ENCODE peak calls at places on chromosome 2, in four cellular contexts. S is iris pigment epithelial cell; A is HuH-7.5; Z is activated T-helper 1 cell treated with anti-CD3 and anti-CD28 coated beads, Interleukin-12 subunit alpha, Interleukin-12 subunit beta, Interleukin-2, Interleukin-4 antibody, amounts not matched to agents 30 ng/mL and 10 ng/mL and 1 ng/mL, durations not matched to agents 14 hours and 24 hours and 36 hours. R is an unnamed sample.

GRCh38 chr2:69804416-69804815 is 25.0 kb upstream of the GMCL1 start:
- DNase-seq in S (no peak), A (no peak), Z (no peak), R (no peak)

GRCh38 chr2:46810195-46810594 is 105.4 kb downstream of the MCFD2 start:
- DNase-seq in S (no peak), A (no peak), Z (no peak), R (no peak)

GRCh38 chr2:229714080-229714735 is at the start of gene DNER:
- DNase-seq in S (no peak), A (peak; percentile 63), Z (peak; percentile 30), R (peak; percentile 32)

GRCh38 chr2:65227035-65227470 is 578 bp upstream of the ACTR2 start:
- DNase-seq in S (peak; percentile 49), A (no peak), Z (peak; percentile 14), R (peak; percentile 62)

GRCh38 chr2:48566582-48566981 is 36.6 kb downstream of the STON1 start:
- DNase-seq in S (peak; percentile 51), A (no peak), Z (no peak), R (peak; percentile 65)

GRCh38 chr2:173906626-173907025 is 58.5 kb downstream of the SP3 start:
- DNase-seq in S (no peak), A (no peak), Z (no peak), R (no peak)

GRCh38 chr2:619964-620363 is 57.2 kb downstream of the TMEM18 start:
- DNase-seq in S (no peak), A (no peak), Z (no peak), R (no peak)

GRCh38 chr2:8039732-8040131 is 642.1 kb upstream of the ID2 start:
- DNase-seq in S (no peak), A (no peak), Z (no peak), R (no peak)

GRCh38 chr2:229160984-229161383 is 110.1 kb downstream of the PID1 start:
- DNase-seq in S (no peak), A (no peak), Z (no peak), R (no peak)

GRCh38 chr2:223055140-223055539 is 3.1 kb downstream of the KCNE4 start:
- DNase-seq in S (peak; percentile 75), A (no peak), Z (no peak), R (peak; percentile 43)

GRCh38 chr2:224973112-224974016 is 68.9 kb downstream of the DOCK10 start:
- DNase-seq in S (no peak), A (no peak), Z (no peak), R (peak; percentile 50)

GRCh38 chr2:13193075-13193474 is 476.3 kb downstream of the TRIB2 start:
- DNase-seq in S (peak; percentile 65), A (no peak), Z (no peak), R (no peak)

GRCh38 chr2:234341332-234341985 is 155.4 kb downstream of the ARL4C start:
- DNase-seq in S (no peak), A (no peak), Z (no peak), R (peak; percentile 82)

GRCh38 chr2:96329416-96329815 is 4.3 kb downstream of the ITPRIPL1 start:
- DNase-seq in S (peak; percentile 68), A (no peak), Z (no peak), R (peak; percentile 84)

GRCh38 chr2:23404426-23404825 is 19.4 kb downstream of the KLHL29 start:
- DNase-seq in S (peak; percentile 87), A (no peak), Z (no peak), R (peak; percentile 71)

GRCh38 chr2:128372621-128373341 is 54.1 kb upstream of the HS6ST1 start:
- DNase-seq in S (no peak), A (no peak), Z (peak; percentile 8), R (no peak)

GRCh38 chr2:85156141-85156540 is 22.9 kb downstream of the TCF7L1 start:
- DNase-seq in S (peak; percentile 78), A (no peak), Z (no peak), R (no peak)

GRCh38 chr2:38465789-38466127 is 88.7 kb upstream of the ATL2 start:
- DNase-seq in S (peak; percentile 27), A (peak; percentile 43), Z (no peak), R (peak; percentile 49)

GRCh38 chr2:231017250-231017636 is 20.1 kb upstream of the C2orf72 start:
- DNase-seq in S (no peak), A (no peak), Z (no peak), R (no peak)

GRCh38 chr2:52414596-52414995 is 1353.0 kb upstream of the CHAC2 start:
- DNase-seq in S (no peak), A (no peak), Z (no peak), R (no peak)

GRCh38 chr2:134295441-134295840 is 41.6 kb downstream of the MGAT5 start:
- DNase-seq in S (no peak), A (no peak), Z (no peak), R (peak; percentile 24)